ENCODE peak calls at places on chromosomes 2 and 18, in five cellular contexts. One of them, this sample, is unnamed.

GRCh38 chr18:62499263-62499650 is 23.6 kb upstream of the ZCCHC2 start:
- DNase-seq in mesendoderm: no peak
- DNase-seq in foreskin keratinocyte: no peak
- DNase-seq in hepatocyte: no peak
- DNase-seq in spleen: no peak
- DNase-seq in this sample: no peak

GRCh38 chr2:150125708-150126107 is 361.8 kb downstream of the RND3 start:
- DNase-seq in mesendoderm: peak
- DNase-seq in foreskin keratinocyte: no peak
- DNase-seq in hepatocyte: peak
- DNase-seq in spleen: no peak
- DNase-seq in this sample: peak

GRCh38 chr2:106812377-106812776 is 73.6 kb downstream of the ST6GAL2 start:
- DNase-seq in mesendoderm: no peak
- DNase-seq in foreskin keratinocyte: no peak
- DNase-seq in hepatocyte: peak
- DNase-seq in spleen: no peak
- DNase-seq in this sample: no peak

GRCh38 chr2:103656558-103656957 is 894.7 kb downstream of the TMEM182 start:
- DNase-seq in mesendoderm: peak
- DNase-seq in foreskin keratinocyte: no peak
- DNase-seq in hepatocyte: peak
- DNase-seq in spleen: no peak
- DNase-seq in this sample: no peak

GRCh38 chr2:237695201-237695780 is 67.9 kb downstream of the LRRFIP1 start:
- DNase-seq in mesendoderm: no peak
- DNase-seq in foreskin keratinocyte: peak
- DNase-seq in hepatocyte: peak
- DNase-seq in spleen: no peak
- DNase-seq in this sample: peak

GRCh38 chr18:65439184-65439583 is 311.6 kb upstream of the CDH7 start:
- DNase-seq in mesendoderm: peak
- DNase-seq in foreskin keratinocyte: no peak
- DNase-seq in hepatocyte: peak
- DNase-seq in spleen: no peak
- DNase-seq in this sample: no peak

GRCh38 chr2:219119422-219120043 is 41.1 kb downstream of the NHEJ1 start:
- DNase-seq in mesendoderm: peak
- DNase-seq in foreskin keratinocyte: no peak
- DNase-seq in hepatocyte: peak
- DNase-seq in spleen: peak
- DNase-seq in this sample: peak

GRCh38 chr2:204024503-204024902 is 87.9 kb downstream of the ICOS start:
- DNase-seq in mesendoderm: peak
- DNase-seq in foreskin keratinocyte: peak
- DNase-seq in hepatocyte: peak
- DNase-seq in spleen: no peak
- DNase-seq in this sample: peak

GRCh38 chr2:113791697-113792590 is 35.5 kb upstream of the SLC35F5 start:
- DNase-seq in mesendoderm: no peak
- DNase-seq in foreskin keratinocyte: no peak
- DNase-seq in hepatocyte: no peak
- DNase-seq in spleen: no peak
- DNase-seq in this sample: no peak

GRCh38 chr2:25920326-25920725 is 42.0 kb upstream of the ASXL2 start:
- DNase-seq in mesendoderm: no peak
- DNase-seq in foreskin keratinocyte: no peak
- DNase-seq in hepatocyte: no peak
- DNase-seq in spleen: no peak
- DNase-seq in this sample: peak

GRCh38 chr2:173119944-173120343 is 44.3 kb downstream of the MAP3K20 start:
- DNase-seq in mesendoderm: no peak
- DNase-seq in foreskin keratinocyte: no peak
- DNase-seq in hepatocyte: no peak
- DNase-seq in spleen: no peak
- DNase-seq in this sample: no peak

GRCh38 chr2:64996914-64997313 is 7.7 kb downstream of the SLC1A4 start:
- DNase-seq in mesendoderm: no peak
- DNase-seq in foreskin keratinocyte: no peak
- DNase-seq in hepatocyte: no peak
- DNase-seq in spleen: no peak
- DNase-seq in this sample: no peak

GRCh38 chr18:76133873-76134272 is 361.2 kb downstream of the ZNF516 start:
- DNase-seq in mesendoderm: no peak
- DNase-seq in foreskin keratinocyte: no peak
- DNase-seq in hepatocyte: no peak
- DNase-seq in spleen: no peak
- DNase-seq in this sample: no peak

GRCh38 chr2:190718652-190719526 is 70.0 kb downstream of the NAB1 start:
- DNase-seq in mesendoderm: peak
- DNase-seq in foreskin keratinocyte: peak
- DNase-seq in hepatocyte: peak
- DNase-seq in spleen: no peak
- DNase-seq in this sample: peak

GRCh38 chr2:176038694-176039093 is 36.6 kb upstream of the LNPK start:
- DNase-seq in mesendoderm: peak
- DNase-seq in foreskin keratinocyte: no peak
- DNase-seq in hepatocyte: no peak
- DNase-seq in spleen: no peak
- DNase-seq in this sample: no peak

GRCh38 chr2:145638675-145639074 is 1118.8 kb upstream of the ZEB2 start:
- DNase-seq in mesendoderm: peak
- DNase-seq in foreskin keratinocyte: no peak
- DNase-seq in hepatocyte: no peak
- DNase-seq in spleen: no peak
- DNase-seq in this sample: no peak

GRCh38 chr2:229152784-229153183 is 118.3 kb downstream of the PID1 start:
- DNase-seq in mesendoderm: no peak
- DNase-seq in foreskin keratinocyte: no peak
- DNase-seq in hepatocyte: no peak
- DNase-seq in spleen: no peak
- DNase-seq in this sample: no peak

GRCh38 chr2:225570000-225570399 is 170.5 kb downstream of the NYAP2 start:
- DNase-seq in mesendoderm: no peak
- DNase-seq in foreskin keratinocyte: no peak
- DNase-seq in hepatocyte: no peak
- DNase-seq in spleen: no peak
- DNase-seq in this sample: no peak

GRCh38 chr2:238439912-238440311 is 13.2 kb downstream of the ASB1 start:
- DNase-seq in mesendoderm: no peak
- DNase-seq in foreskin keratinocyte: no peak
- DNase-seq in hepatocyte: no peak
- DNase-seq in spleen: no peak
- DNase-seq in this sample: no peak

GRCh38 chr2:191308026-191308425 is 62.8 kb downstream of the MYO1B start:
- DNase-seq in mesendoderm: no peak
- DNase-seq in foreskin keratinocyte: no peak
- DNase-seq in hepatocyte: no peak
- DNase-seq in spleen: no peak
- DNase-seq in this sample: no peak